ENCODE peak calls at places on chromosomes 1 and 21, in nine cellular contexts. One of them, this sample, is unnamed.

GRCh38 chr1:18352640-18353245 is 128.0 kb upstream of the KLHDC7A start:
- DNase-seq in fibroblast of lung: no peak
- DNase-seq in colonic mucosa: no peak
- DNase-seq in CD8-positive, alpha-beta T cell: no peak
- DNase-seq in WERI-Rb-1: peak
- DNase-seq in pancreas: no peak
- DNase-seq in HL-60: no peak
- DNase-seq in IMR-90: no peak
- DNase-seq in effector memory CD4-positive, alpha-beta T cell: no peak
- DNase-seq in this sample: no peak

GRCh38 chr1:198443374-198444233 is 96.9 kb downstream of the ATP6V1G3 start:
- DNase-seq in fibroblast of lung: peak
- DNase-seq in colonic mucosa: no peak
- DNase-seq in CD8-positive, alpha-beta T cell: no peak
- DNase-seq in WERI-Rb-1: no peak
- DNase-seq in pancreas: no peak
- DNase-seq in HL-60: no peak
- DNase-seq in IMR-90: peak
- DNase-seq in effector memory CD4-positive, alpha-beta T cell: no peak
- DNase-seq in this sample: no peak

GRCh38 chr1:6317101-6317760 is 56.3 kb upstream of the GPR153 start:
- DNase-seq in fibroblast of lung: peak
- DNase-seq in colonic mucosa: no peak
- DNase-seq in CD8-positive, alpha-beta T cell: no peak
- DNase-seq in WERI-Rb-1: no peak
- DNase-seq in pancreas: no peak
- DNase-seq in HL-60: peak
- DNase-seq in IMR-90: peak
- DNase-seq in effector memory CD4-positive, alpha-beta T cell: no peak
- DNase-seq in this sample: no peak

GRCh38 chr1:235972316-235973090 is 92.4 kb downstream of the NID1 start:
- DNase-seq in fibroblast of lung: peak
- DNase-seq in colonic mucosa: no peak
- DNase-seq in CD8-positive, alpha-beta T cell: no peak
- DNase-seq in WERI-Rb-1: no peak
- DNase-seq in pancreas: no peak
- DNase-seq in HL-60: peak
- DNase-seq in IMR-90: peak
- DNase-seq in effector memory CD4-positive, alpha-beta T cell: no peak
- DNase-seq in this sample: no peak

GRCh38 chr1:63915121-63915520 is 141.3 kb downstream of the ROR1 start:
- DNase-seq in fibroblast of lung: peak
- DNase-seq in colonic mucosa: no peak
- DNase-seq in CD8-positive, alpha-beta T cell: no peak
- DNase-seq in WERI-Rb-1: peak
- DNase-seq in pancreas: no peak
- DNase-seq in HL-60: no peak
- DNase-seq in IMR-90: peak
- DNase-seq in effector memory CD4-positive, alpha-beta T cell: no peak
- DNase-seq in this sample: no peak

GRCh38 chr1:6026095-6026809 is 19.4 kb upstream of the KCNAB2 start:
- DNase-seq in fibroblast of lung: peak
- DNase-seq in colonic mucosa: peak
- DNase-seq in CD8-positive, alpha-beta T cell: peak
- DNase-seq in WERI-Rb-1: peak
- DNase-seq in pancreas: peak
- DNase-seq in HL-60: peak
- DNase-seq in IMR-90: peak
- DNase-seq in effector memory CD4-positive, alpha-beta T cell: peak
- DNase-seq in this sample: peak

GRCh38 chr21:46540087-46540710 is 64.7 kb downstream of the S100B start:
- DNase-seq in fibroblast of lung: no peak
- DNase-seq in colonic mucosa: no peak
- DNase-seq in CD8-positive, alpha-beta T cell: no peak
- DNase-seq in WERI-Rb-1: no peak
- DNase-seq in pancreas: no peak
- DNase-seq in HL-60: no peak
- DNase-seq in IMR-90: no peak
- DNase-seq in effector memory CD4-positive, alpha-beta T cell: no peak
- DNase-seq in this sample: no peak

GRCh38 chr1:212161231-212161781 is 123.9 kb upstream of the PPP2R5A start:
- DNase-seq in fibroblast of lung: peak
- DNase-seq in colonic mucosa: no peak
- DNase-seq in CD8-positive, alpha-beta T cell: no peak
- DNase-seq in WERI-Rb-1: no peak
- DNase-seq in pancreas: no peak
- DNase-seq in HL-60: no peak
- DNase-seq in IMR-90: peak
- DNase-seq in effector memory CD4-positive, alpha-beta T cell: no peak
- DNase-seq in this sample: no peak

GRCh38 chr1:183023601-183024351 is 556 bp downstream of the LAMC1 start:
- DNase-seq in fibroblast of lung: peak
- DNase-seq in colonic mucosa: peak
- DNase-seq in CD8-positive, alpha-beta T cell: no peak
- DNase-seq in WERI-Rb-1: peak
- DNase-seq in pancreas: peak
- DNase-seq in HL-60: peak
- DNase-seq in IMR-90: peak
- DNase-seq in effector memory CD4-positive, alpha-beta T cell: no peak
- DNase-seq in this sample: peak

GRCh38 chr1:228345201-228345930 is 61.3 kb downstream of the TRIM11 start:
- DNase-seq in fibroblast of lung: no peak
- DNase-seq in colonic mucosa: no peak
- DNase-seq in CD8-positive, alpha-beta T cell: no peak
- DNase-seq in WERI-Rb-1: peak
- DNase-seq in pancreas: peak
- DNase-seq in HL-60: no peak
- DNase-seq in IMR-90: no peak
- DNase-seq in effector memory CD4-positive, alpha-beta T cell: no peak
- DNase-seq in this sample: no peak

GRCh38 chr1:59672851-59673574 is 141.7 kb upstream of the HOOK1 start:
- DNase-seq in fibroblast of lung: peak
- DNase-seq in colonic mucosa: no peak
- DNase-seq in CD8-positive, alpha-beta T cell: no peak
- DNase-seq in WERI-Rb-1: no peak
- DNase-seq in pancreas: no peak
- DNase-seq in HL-60: no peak
- DNase-seq in IMR-90: peak
- DNase-seq in effector memory CD4-positive, alpha-beta T cell: no peak
- DNase-seq in this sample: no peak

GRCh38 chr1:233885196-233886028 is 19.1 kb upstream of the SLC35F3 start:
- DNase-seq in fibroblast of lung: peak
- DNase-seq in colonic mucosa: no peak
- DNase-seq in CD8-positive, alpha-beta T cell: no peak
- DNase-seq in WERI-Rb-1: no peak
- DNase-seq in pancreas: no peak
- DNase-seq in HL-60: no peak
- DNase-seq in IMR-90: no peak
- DNase-seq in effector memory CD4-positive, alpha-beta T cell: no peak
- DNase-seq in this sample: no peak

GRCh38 chr1:176857632-176858031 is 306.9 kb downstream of the ASTN1 start:
- DNase-seq in fibroblast of lung: peak
- DNase-seq in colonic mucosa: no peak
- DNase-seq in CD8-positive, alpha-beta T cell: no peak
- DNase-seq in WERI-Rb-1: no peak
- DNase-seq in pancreas: no peak
- DNase-seq in HL-60: no peak
- DNase-seq in IMR-90: no peak
- DNase-seq in effector memory CD4-positive, alpha-beta T cell: no peak
- DNase-seq in this sample: no peak

GRCh38 chr1:236516929-236517704 is 6.7 kb upstream of the LGALS8 start:
- DNase-seq in fibroblast of lung: peak
- DNase-seq in colonic mucosa: peak
- DNase-seq in CD8-positive, alpha-beta T cell: no peak
- DNase-seq in WERI-Rb-1: no peak
- DNase-seq in pancreas: no peak
- DNase-seq in HL-60: no peak
- DNase-seq in IMR-90: peak
- DNase-seq in effector memory CD4-positive, alpha-beta T cell: peak
- DNase-seq in this sample: peak

GRCh38 chr21:29174607-29175013 is 44.2 kb downstream of the MAP3K7CL start:
- DNase-seq in fibroblast of lung: no peak
- DNase-seq in colonic mucosa: no peak
- DNase-seq in CD8-positive, alpha-beta T cell: no peak
- DNase-seq in WERI-Rb-1: no peak
- DNase-seq in pancreas: no peak
- DNase-seq in HL-60: no peak
- DNase-seq in IMR-90: peak
- DNase-seq in effector memory CD4-positive, alpha-beta T cell: no peak
- DNase-seq in this sample: peak

GRCh38 chr1:169106095-169106920 is at the start of gene ATP1B1:
- DNase-seq in fibroblast of lung: peak
- DNase-seq in colonic mucosa: peak
- DNase-seq in CD8-positive, alpha-beta T cell: peak
- DNase-seq in WERI-Rb-1: peak
- DNase-seq in pancreas: peak
- DNase-seq in HL-60: peak
- DNase-seq in IMR-90: peak
- DNase-seq in effector memory CD4-positive, alpha-beta T cell: peak
- DNase-seq in this sample: no peak

DNA sequence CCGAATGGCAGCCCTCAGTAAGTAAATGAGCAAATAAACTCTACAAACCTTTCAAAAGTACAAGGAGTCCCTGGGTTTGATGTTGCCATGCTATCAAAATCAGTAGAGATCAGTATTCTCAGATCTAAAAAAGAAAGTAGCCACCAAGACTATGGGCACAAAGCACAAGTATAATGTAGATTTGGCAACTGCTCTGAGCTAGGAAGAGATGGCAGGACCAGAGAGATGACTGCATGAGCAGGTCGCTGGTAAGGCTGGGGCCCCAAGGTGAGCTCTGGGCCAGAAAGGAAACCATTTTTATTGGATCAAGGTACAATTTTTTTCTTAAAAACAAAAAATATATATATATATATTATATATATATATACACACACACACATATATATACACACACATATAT is 3.1 kb upstream of the ADORA3 start:
- DNase-seq in fibroblast of lung: no peak
- DNase-seq in colonic mucosa: no peak
- DNase-seq in CD8-positive, alpha-beta T cell: no peak
- DNase-seq in WERI-Rb-1: no peak
- DNase-seq in pancreas: no peak
- DNase-seq in HL-60: no peak
- DNase-seq in IMR-90: no peak
- DNase-seq in effector memory CD4-positive, alpha-beta T cell: no peak
- DNase-seq in this sample: no peak
- H3K4me3 ChIP-seq in fibroblast of lung: no peak
- H3K4me3 ChIP-seq in colonic mucosa: no peak
- H3K4me3 ChIP-seq in CD8-positive, alpha-beta T cell: no peak
- H3K4me3 ChIP-seq in WERI-Rb-1: no peak
- H3K4me3 ChIP-seq in pancreas: no peak
- H3K4me3 ChIP-seq in HL-60: no peak
- H3K4me3 ChIP-seq in IMR-90: no peak
- H3K4me3 ChIP-seq in effector memory CD4-positive, alpha-beta T cell: no peak
- H3K4me3 ChIP-seq in this sample: no peak

DNA sequence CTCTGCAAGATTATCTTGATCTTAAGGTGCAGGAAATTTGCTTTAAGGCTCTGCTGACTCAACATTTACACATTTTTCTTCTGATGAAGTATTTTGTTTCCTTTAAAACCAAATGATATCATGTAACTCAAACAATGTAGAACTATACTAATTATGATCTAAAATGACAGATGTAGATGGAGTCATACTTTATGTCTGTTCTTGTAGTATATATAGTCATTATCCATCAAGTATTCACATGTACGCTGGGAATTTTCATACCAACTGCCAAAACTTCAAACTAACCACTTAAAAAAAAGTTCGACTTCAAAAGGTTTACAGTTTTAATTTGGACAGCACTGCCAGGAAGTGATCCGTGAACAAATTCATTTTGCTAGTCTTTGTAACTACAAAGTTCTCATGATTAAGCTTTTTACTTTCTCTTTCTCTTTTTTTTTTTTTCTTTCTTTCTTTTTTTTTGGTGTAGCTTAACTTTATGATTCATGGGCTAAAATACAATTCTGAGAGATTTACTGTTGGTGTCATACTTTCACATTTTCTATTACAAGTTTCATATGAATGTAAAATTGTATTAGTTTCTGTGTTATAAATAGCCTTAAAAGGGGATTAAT is 509.0 kb upstream of the CXADR start:
- DNase-seq in fibroblast of lung: peak
- DNase-seq in colonic mucosa: no peak
- DNase-seq in CD8-positive, alpha-beta T cell: no peak
- DNase-seq in WERI-Rb-1: no peak
- DNase-seq in pancreas: no peak
- DNase-seq in HL-60: no peak
- DNase-seq in IMR-90: peak
- DNase-seq in effector memory CD4-positive, alpha-beta T cell: no peak
- DNase-seq in this sample: no peak
- H3K4me3 ChIP-seq in fibroblast of lung: peak
- H3K4me3 ChIP-seq in colonic mucosa: no peak
- H3K4me3 ChIP-seq in CD8-positive, alpha-beta T cell: no peak
- H3K4me3 ChIP-seq in WERI-Rb-1: no peak
- H3K4me3 ChIP-seq in pancreas: no peak
- H3K4me3 ChIP-seq in HL-60: no peak
- H3K4me3 ChIP-seq in IMR-90: no peak
- H3K4me3 ChIP-seq in effector memory CD4-positive, alpha-beta T cell: no peak
- H3K4me3 ChIP-seq in this sample: no peak

GRCh38 chr1:159936284-159936904 is 9.0 kb downstream of the IGSF9 start:
- DNase-seq in fibroblast of lung: peak
- DNase-seq in colonic mucosa: peak
- DNase-seq in CD8-positive, alpha-beta T cell: peak
- DNase-seq in WERI-Rb-1: peak
- DNase-seq in pancreas: peak
- DNase-seq in HL-60: peak
- DNase-seq in IMR-90: no peak
- DNase-seq in effector memory CD4-positive, alpha-beta T cell: peak
- DNase-seq in this sample: no peak
- H3K4me3 ChIP-seq in fibroblast of lung: no peak
- H3K4me3 ChIP-seq in colonic mucosa: no peak
- H3K4me3 ChIP-seq in CD8-positive, alpha-beta T cell: no peak
- H3K4me3 ChIP-seq in WERI-Rb-1: no peak
- H3K4me3 ChIP-seq in pancreas: no peak
- H3K4me3 ChIP-seq in HL-60: no peak
- H3K4me3 ChIP-seq in IMR-90: no peak
- H3K4me3 ChIP-seq in effector memory CD4-positive, alpha-beta T cell: no peak
- H3K4me3 ChIP-seq in this sample: no peak

GRCh38 chr21:43800566-43800965 is 11.2 kb downstream of the RRP1 start:
- DNase-seq in fibroblast of lung: no peak
- DNase-seq in colonic mucosa: no peak
- DNase-seq in CD8-positive, alpha-beta T cell: no peak
- DNase-seq in WERI-Rb-1: no peak
- DNase-seq in pancreas: no peak
- DNase-seq in HL-60: no peak
- DNase-seq in IMR-90: no peak
- DNase-seq in effector memory CD4-positive, alpha-beta T cell: no peak
- DNase-seq in this sample: no peak
- H3K4me3 ChIP-seq in fibroblast of lung: no peak
- H3K4me3 ChIP-seq in colonic mucosa: no peak
- H3K4me3 ChIP-seq in CD8-positive, alpha-beta T cell: no peak
- H3K4me3 ChIP-seq in WERI-Rb-1: no peak
- H3K4me3 ChIP-seq in pancreas: no peak
- H3K4me3 ChIP-seq in HL-60: no peak
- H3K4me3 ChIP-seq in IMR-90: no peak
- H3K4me3 ChIP-seq in effector memory CD4-positive, alpha-beta T cell: no peak
- H3K4me3 ChIP-seq in this sample: no peak

GRCh38 chr1:109989656-109990653 is 5.4 kb downstream of the AHCYL1 start:
- DNase-seq in fibroblast of lung: peak
- DNase-seq in colonic mucosa: no peak
- DNase-seq in CD8-positive, alpha-beta T cell: no peak
- DNase-seq in WERI-Rb-1: no peak
- DNase-seq in pancreas: no peak
- DNase-seq in HL-60: peak
- DNase-seq in IMR-90: no peak
- DNase-seq in effector memory CD4-positive, alpha-beta T cell: no peak
- DNase-seq in this sample: no peak
- H3K4me3 ChIP-seq in fibroblast of lung: no peak
- H3K4me3 ChIP-seq in colonic mucosa: no peak
- H3K4me3 ChIP-seq in CD8-positive, alpha-beta T cell: no peak
- H3K4me3 ChIP-seq in WERI-Rb-1: no peak
- H3K4me3 ChIP-seq in pancreas: no peak
- H3K4me3 ChIP-seq in HL-60: no peak
- H3K4me3 ChIP-seq in IMR-90: no peak
- H3K4me3 ChIP-seq in effector memory CD4-positive, alpha-beta T cell: no peak
- H3K4me3 ChIP-seq in this sample: no peak

This sample was measured in LNCaP clone FGC.